ENCODE peak calls at places on chromosome 1, in six cellular contexts. R is GM23248; H is A172; Z is SW 1271; T is trophoblast cell; Q is activated naive CD4-positive, alpha-beta T cell. M is an unnamed sample.

GRCh38 chr1:198880397-198880796 is 241.6 kb downstream of the PTPRC start:
- DNase-seq in R (peak; percentile 8), H (peak; percentile 40), Z (no peak), T (no peak), Q (no peak), M (no peak)

GRCh38 chr1:240126821-240127220 is 35.1 kb downstream of the FMN2 start:
- DNase-seq in R (peak; percentile 28), H (no peak), Z (no peak), T (no peak), Q (no peak), M (no peak)

GRCh38 chr1:116724765-116725375 is 29.4 kb upstream of the CD2 start:
- DNase-seq in R (peak; percentile 74), H (peak; percentile 49), Z (no peak), T (peak; percentile 57), Q (peak; percentile 57), M (peak; percentile 22)

GRCh38 chr1:81801834-81802531 is 1.2 kb downstream of the ADGRL2 start:
- DNase-seq in R (peak; percentile 86), H (no peak), Z (no peak), T (no peak), Q (no peak), M (no peak)

GRCh38 chr1:206904423-206905142 is 7.3 kb downstream of the IL24 start:
- DNase-seq in R (no peak), H (no peak), Z (no peak), T (no peak), Q (no peak), M (no peak)

GRCh38 chr1:97996880-97997279 is 76.0 kb upstream of the DPYD start:
- DNase-seq in R (peak; percentile 30), H (peak; percentile 35), Z (no peak), T (no peak), Q (no peak), M (no peak)

GRCh38 chr1:19121192-19121591 is 88.9 kb downstream of the UBR4 start:
- DNase-seq in R (no peak), H (no peak), Z (no peak), T (no peak), Q (no peak), M (no peak)

GRCh38 chr1:76390451-76390850 is 315.9 kb downstream of the ST6GALNAC3 start:
- DNase-seq in R (no peak), H (no peak), Z (no peak), T (no peak), Q (no peak), M (no peak)

GRCh38 chr1:194503209-194503608 is 1316.8 kb upstream of the B3GALT2 start:
- DNase-seq in R (no peak), H (no peak), Z (no peak), T (no peak), Q (no peak), M (no peak)

GRCh38 chr1:54222711-54223110 is 22.7 kb downstream of the MRPL37 start:
- DNase-seq in R (no peak), H (no peak), Z (no peak), T (no peak), Q (no peak), M (no peak)

GRCh38 chr1:1021860-1022259 is 1.9 kb downstream of the AGRN start:
- DNase-seq in R (no peak), H (peak; percentile 85), Z (no peak), T (no peak), Q (no peak), M (no peak)

GRCh38 chr1:29623501-29623900 is 387.2 kb downstream of the PTPRU start:
- DNase-seq in R (no peak), H (no peak), Z (no peak), T (no peak), Q (no peak), M (no peak)

GRCh38 chr1:117794073-117794472 is 135.3 kb downstream of the GDAP2 start:
- DNase-seq in R (peak; percentile 70), H (no peak), Z (no peak), T (no peak), Q (no peak), M (no peak)

GRCh38 chr1:24536391-24536840 is 19.5 kb upstream of the NCMAP start:
- DNase-seq in R (no peak), H (no peak), Z (no peak), T (no peak), Q (peak; percentile 40), M (no peak)

GRCh38 chr1:223825767-223826461 is 19.8 kb downstream of the TP53BP2 start:
- DNase-seq in R (peak; percentile 15), H (no peak), Z (no peak), T (no peak), Q (no peak), M (no peak)

GRCh38 chr1:205020466-205020865 is 22.5 kb upstream of the CNTN2 start:
- DNase-seq in R (no peak), H (no peak), Z (no peak), T (no peak), Q (no peak), M (no peak)

M was measured in Panc1.